ENCODE peak calls at places on chromosomes 3 and 15, in four cellular contexts. S, C, K and Y are unnamed samples.
A peak's percentile ranks its signal among the peaks of the same experiment; 100 is the strongest.

GRCh38 chr3:140092883-140093536 is 158.0 kb downstream of the CLSTN2 start:
- DNase-seq in S (no peak), C (no peak), K (no peak), Y (no peak)

GRCh38 chr3:58585994-58586393 is 8.8 kb upstream of the FAM107A start:
- DNase-seq in S (no peak), C (no peak), K (no peak), Y (no peak)

GRCh38 chr15:71461748-71462147 is 346.5 kb downstream of the THSD4 start:
- DNase-seq in S (no peak), C (no peak), K (no peak), Y (no peak)

GRCh38 chr3:3170998-3171397 is 8.5 kb downstream of the CRBN start:
- DNase-seq in S (no peak), C (no peak), K (no peak), Y (peak; percentile 76)

GRCh38 chr3:161069441-161070251 is 35.5 kb downstream of the B3GALNT1 start:
- DNase-seq in S (peak; percentile 77), C (no peak), K (no peak), Y (peak; percentile 98)

GRCh38 chr15:97995881-97996603 is 35.5 kb downstream of the ARRDC4 start:
- DNase-seq in S (no peak), C (no peak), K (no peak), Y (peak; percentile 16)

GRCh38 chr3:160129459-160130061 is 95.7 kb upstream of the C3orf80 start:
- DNase-seq in S (no peak), C (no peak), K (no peak), Y (peak; percentile 95)

GRCh38 chr3:187044206-187044605 is 95.1 kb downstream of the RPL39L start:
- DNase-seq in S (no peak), C (no peak), K (no peak), Y (peak; percentile 82)

GRCh38 chr3:172760406-172760805 is 9.9 kb downstream of the ECT2 start:
- DNase-seq in S (no peak), C (no peak), K (no peak), Y (no peak)

GRCh38 chr3:151299006-151299405 is 17.6 kb downstream of the GPR87 start:
- DNase-seq in S (no peak), C (no peak), K (no peak), Y (no peak)

GRCh38 chr3:138940446-138940845 is 6.5 kb downstream of the FOXL2 start:
- DNase-seq in S (peak; percentile 25), C (no peak), K (no peak), Y (no peak)

GRCh38 chr3:55402886-55403605 is 84.1 kb downstream of the WNT5A start:
- DNase-seq in S (no peak), C (no peak), K (no peak), Y (no peak)

GRCh38 chr3:186425788-186426730 is 64.0 kb upstream of the DGKG start:
- DNase-seq in S (no peak), C (no peak), K (no peak), Y (no peak)

GRCh38 chr15:26261966-26262365 is 398.8 kb upstream of the ATP10A start:
- DNase-seq in S (no peak), C (no peak), K (no peak), Y (no peak)

GRCh38 chr3:183386651-183387050 is 41.8 kb downstream of the MCF2L2 start:
- DNase-seq in S (no peak), C (no peak), K (no peak), Y (no peak)

GRCh38 chr15:92164327-92165000 is 229.2 kb upstream of the ST8SIA2 start:
- DNase-seq in S (no peak), C (no peak), K (no peak), Y (no peak)

GRCh38 chr3:147318900-147319299 is 87.4 kb downstream of the ZIC4 start:
- DNase-seq in S (no peak), C (no peak), K (no peak), Y (no peak)

GRCh38 chr3:126266291-126266840 is 86.0 kb upstream of the ALDH1L1 start:
- DNase-seq in S (peak; percentile 98), C (no peak), K (no peak), Y (no peak)

GRCh38 chr3:11610044-11610671 is 33.6 kb downstream of the VGLL4 start:
- DNase-seq in S (no peak), C (no peak), K (no peak), Y (no peak)

GRCh38 chr15:100531823-100532222 is 3.1 kb upstream of the CERS3 start:
- DNase-seq in S (no peak), C (no peak), K (no peak), Y (no peak)

GRCh38 chr15:31352283-31352880 is 25.7 kb downstream of the KLF13 start:
- DNase-seq in S (no peak), C (no peak), K (no peak), Y (no peak)

GRCh38 chr3:185552358-185552877 is at the start of gene LIPH:
- DNase-seq in S (no peak), C (no peak), K (no peak), Y (no peak)

GRCh38 chr3:129003578-129004112 is 2.5 kb downstream of the EFCC1 start:
- DNase-seq in S (peak; percentile 29), C (peak; percentile 41), K (no peak), Y (no peak)

GRCh38 chr3:136749106-136749505 is 3.1 kb downstream of the STAG1 start:
- DNase-seq in S (no peak), C (no peak), K (no peak), Y (no peak)

GRCh38 chr15:89543389-89543788 is 31.9 kb upstream of the TICRR start:
- DNase-seq in S (no peak), C (no peak), K (no peak), Y (no peak)

GRCh38 chr3:188184649-188185048 is 30.7 kb downstream of the LPP start:
- DNase-seq in S (no peak), C (no peak), K (no peak), Y (no peak)

GRCh38 chr3:64612082-64612860 is 75.5 kb downstream of the ADAMTS9 start:
- DNase-seq in S (no peak), C (no peak), K (no peak), Y (no peak)

GRCh38 chr3:188974856-188975611 is 196.7 kb upstream of the TPRG1 start:
- DNase-seq in S (no peak), C (no peak), K (no peak), Y (no peak)

GRCh38 chr3:128449111-128449638 is 17.5 kb downstream of the DNAJB8 start:
- DNase-seq in S (no peak), C (no peak), K (no peak), Y (peak; percentile 46)

GRCh38 chr15:27328616-27329015 is 357.6 kb downstream of the GABRG3 start:
- DNase-seq in S (no peak), C (no peak), K (no peak), Y (no peak)

GRCh38 chr3:157330206-157330605 is 106.4 kb upstream of the PTX3 start:
- DNase-seq in S (no peak), C (no peak), K (no peak), Y (no peak)

GRCh38 chr15:77532067-77532710 is 100.5 kb downstream of the LINGO1 start:
- DNase-seq in S (peak; percentile 28), C (no peak), K (no peak), Y (no peak)

GRCh38 chr15:48112242-48112641 is 8.5 kb upstream of the SLC24A5 start:
- DNase-seq in S (no peak), C (no peak), K (no peak), Y (peak; percentile 49)

GRCh38 chr3:99439892-99440291 is 198.5 kb upstream of the COL8A1 start:
- DNase-seq in S (no peak), C (no peak), K (no peak), Y (no peak)

GRCh38 chr3:59766165-59766872 is 716.5 kb upstream of the CFAP20DC start:
- DNase-seq in S (no peak), C (no peak), K (no peak), Y (no peak)

GRCh38 chr3:122057676-122058075 is 2.5 kb downstream of the CD86 start:
- DNase-seq in S (no peak), C (no peak), K (no peak), Y (no peak)